ENCODE peak calls at places on chromosomes 3 and 15, in five cellular contexts. M, I, E, H and X are unnamed samples.

GRCh38 chr3:16143870-16144568 is 30.5 kb upstream of the GALNT15 start:
- DNase-seq in M (no peak), E (no peak), I (no peak), H (no peak), X (no peak)

GRCh38 chr15:80693682-80694623 is 1.2 kb upstream of the ABHD17C start:
- DNase-seq in E (no peak), I (no peak), H (no peak), M (no peak), X (no peak)

GRCh38 chr15:28895566-28895965 is 9.8 kb downstream of the APBA2 start:
- DNase-seq in I (no peak), M (no peak), E (no peak), H (no peak), X (no peak)

GRCh38 chr3:151538706-151539403 is 78.0 kb upstream of the IGSF10 start:
- DNase-seq in H (peak; percentile 38), I (no peak), E (peak; percentile 27), M (peak; percentile 35), X (no peak)

GRCh38 chr15:73564255-73564654 is 68.9 kb downstream of the NPTN start:
- DNase-seq in I (peak; percentile 80), E (peak; percentile 59), M (peak; percentile 59), H (peak; percentile 66), X (no peak)

GRCh38 chr15:90203922-90204321 is 2.8 kb downstream of the SEMA4B start:
- DNase-seq in H (no peak), E (no peak), I (peak; percentile 44), M (no peak), X (no peak)

GRCh38 chr3:8713901-8714759 is 19.5 kb upstream of the CAV3 start:
- DNase-seq in E (no peak), I (peak; percentile 16), M (no peak), H (no peak), X (no peak)

GRCh38 chr3:159978353-159978752 is 10.3 kb upstream of the IL12A start:
- DNase-seq in M (no peak), E (no peak), I (no peak), H (no peak), X (no peak)

GRCh38 chr3:177377166-177377565 is 179.9 kb upstream of the TBL1XR1 start:
- DNase-seq in E (no peak), M (no peak), I (no peak), H (no peak), X (no peak)

GRCh38 chr3:113769551-113769950 is 22.7 kb downstream of the ATP6V1A start:
- DNase-seq in I (peak; percentile 60), H (peak; percentile 42), M (peak; percentile 65), E (peak; percentile 55), X (no peak)

GRCh38 chr15:77419050-77419835 is 661 bp downstream of the PEAK1 start:
- DNase-seq in I (peak; percentile 58), E (peak; percentile 71), H (peak; percentile 18), M (peak; percentile 66), X (no peak)

GRCh38 chr3:66582721-66583141 is 81.9 kb upstream of the LRIG1 start:
- DNase-seq in I (no peak), M (no peak), H (peak; percentile 15), E (peak; percentile 44), X (peak; percentile 72)

GRCh38 chr3:122966045-122966444 is 61.5 kb downstream of the SEMA5B start:
- DNase-seq in I (no peak), H (no peak), E (no peak), M (no peak), X (no peak)

GRCh38 chr3:122967376-122968164 is 60.0 kb downstream of the SEMA5B start:
- DNase-seq in E (no peak), I (no peak), M (no peak), H (no peak), X (no peak)

GRCh38 chr3:122973893-122974615 is 53.5 kb downstream of the SEMA5B start:
- DNase-seq in H (no peak), E (peak; percentile 9), I (no peak), M (no peak), X (no peak)

GRCh38 chr3:122974764-122975162 is 52.8 kb downstream of the SEMA5B start:
- DNase-seq in H (peak; percentile 84), E (peak; percentile 65), I (peak; percentile 36), M (peak; percentile 79), X (no peak)

DNA sequence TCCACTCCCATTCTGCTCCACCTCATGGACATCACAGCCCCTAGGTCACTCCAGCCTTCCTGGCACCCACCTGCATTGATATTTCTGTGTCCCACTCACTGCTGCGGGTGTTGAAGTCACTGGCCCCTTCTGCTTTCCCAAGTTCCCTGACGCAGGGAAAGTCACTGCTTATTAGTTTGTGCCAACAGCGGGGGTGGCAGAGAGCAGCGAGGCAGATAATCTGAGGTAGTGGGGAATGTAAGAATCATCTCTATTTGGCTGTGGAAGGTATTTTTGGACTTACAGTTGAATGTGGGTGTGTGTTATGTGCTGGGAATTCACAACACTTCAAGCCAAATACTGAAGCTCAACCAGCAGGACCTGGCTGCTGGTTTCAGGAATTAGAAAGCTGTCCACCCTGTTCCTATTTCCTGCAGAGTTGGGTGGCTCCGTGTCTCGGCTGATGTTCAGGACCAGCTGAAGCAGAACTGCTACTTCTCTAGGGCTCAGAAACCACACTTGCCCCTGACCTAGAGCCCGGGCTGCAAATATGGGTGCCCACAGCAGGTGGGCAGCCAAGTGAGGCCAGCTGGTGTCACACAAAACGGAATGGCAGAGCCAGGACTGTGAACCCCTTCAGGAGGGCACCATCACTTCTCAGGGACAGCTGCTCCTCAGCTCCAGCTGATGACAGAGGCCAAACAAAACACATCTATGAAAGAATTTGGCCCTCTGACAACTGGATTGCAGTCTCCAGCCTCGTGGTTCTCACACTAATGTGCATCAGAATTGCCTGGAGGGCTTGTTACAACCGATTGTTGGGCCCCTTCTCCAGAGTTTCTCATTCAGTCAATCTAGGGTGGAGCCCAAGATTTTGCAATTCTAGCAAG is 57.7 kb downstream of the SEMA5B start:
- DNase-seq in E (peak; percentile 90), H (peak; percentile 66), M (peak; percentile 87), I (peak; percentile 54), X (peak; percentile 20)
- H3K4me3 ChIP-seq in E (no peak overlapping the region), H (no peak overlapping the region), M (no peak overlapping the region), I (no peak overlapping the region), X (no peak overlapping the region)

GRCh38 chr15:94293411-94294402 is 62.3 kb downstream of the MCTP2 start:
- DNase-seq in I (no peak), M (peak; percentile 16), E (peak; percentile 37), H (no peak), X (no peak)

GRCh38 chr15:94286581-94286980 is 55.2 kb downstream of the MCTP2 start:
- DNase-seq in I (no peak), M (no peak), H (no peak), E (no peak), X (no peak)

GRCh38 chr15:94282269-94283250 is 51.2 kb downstream of the MCTP2 start:
- DNase-seq in H (peak; percentile 83), I (peak; percentile 43), E (peak; percentile 31), M (peak; percentile 14), X (no peak)

GRCh38 chr15:94287794-94288246 is 56.5 kb downstream of the MCTP2 start:
- DNase-seq in E (no peak), I (no peak), M (no peak), H (no peak), X (no peak)
- H3K4me3 ChIP-seq in E (no peak overlapping the region), I (no peak overlapping the region), M (no peak overlapping the region), H (no peak overlapping the region), X (no peak overlapping the region)

DNA sequence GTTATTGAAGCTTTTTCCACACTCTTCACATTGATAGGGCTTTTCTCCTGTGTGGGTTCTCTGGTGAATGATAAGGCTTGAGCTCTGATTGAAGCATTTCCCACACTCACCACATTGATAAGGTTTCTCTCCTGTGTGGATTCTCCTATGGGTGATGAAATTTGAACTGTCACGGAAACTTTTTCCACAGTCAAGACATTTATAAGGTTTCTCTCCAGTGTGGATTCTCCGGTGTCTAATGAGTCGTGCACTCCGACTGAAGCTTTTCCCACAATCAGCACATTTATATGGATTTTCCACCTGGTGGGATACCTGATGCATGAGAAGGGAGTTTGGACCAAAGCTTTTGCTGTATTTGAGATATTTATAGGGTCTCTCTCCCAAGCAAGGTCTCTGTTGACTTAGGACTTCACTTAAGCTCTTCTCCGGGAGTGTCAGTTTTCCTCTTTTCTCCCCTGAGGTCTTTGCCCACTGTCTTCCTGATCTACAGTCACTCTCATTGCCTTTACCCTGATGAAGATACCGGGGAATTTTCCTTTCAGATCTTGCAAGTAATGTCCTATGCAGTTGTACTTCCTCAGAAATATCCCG is 9.4 kb downstream of the ZSCAN29 start:
- DNase-seq in H (no peak), I (peak; percentile 15), M (no peak), E (no peak), X (no peak)
- H3K4me3 ChIP-seq in H (no peak overlapping the region), I (no peak overlapping the region), M (no peak overlapping the region), E (no peak overlapping the region), X (no peak overlapping the region)

GRCh38 chr3:72347819-72348319 is 500.4 kb downstream of the SHQ1 start:
- DNase-seq in I (peak; percentile 72), M (peak; percentile 78), E (peak; percentile 92), H (peak; percentile 70), X (peak; percentile 88)
- H3K4me3 ChIP-seq in I (no peak overlapping the region), M (no peak overlapping the region), E (no peak overlapping the region), H (no peak overlapping the region), X (no peak overlapping the region)

GRCh38 chr3:186060222-186060621 is 48.7 kb downstream of the ETV5 start:
- DNase-seq in I (no peak), M (no peak), H (no peak), E (no peak), X (no peak)
- H3K4me3 ChIP-seq in I (no peak overlapping the region), M (no peak overlapping the region), H (no peak overlapping the region), E (no peak overlapping the region), X (no peak overlapping the region)

GRCh38 chr15:45162771-45163507 is 24.8 kb downstream of the SHF start:
- DNase-seq in I (peak; percentile 81), E (peak; percentile 61), H (peak; percentile 82), M (peak; percentile 84), X (peak; percentile 40)
- H3K4me3 ChIP-seq in I (no peak overlapping the region), E (no peak overlapping the region), H (no peak overlapping the region), M (no peak overlapping the region), X (no peak overlapping the region)

DNA sequence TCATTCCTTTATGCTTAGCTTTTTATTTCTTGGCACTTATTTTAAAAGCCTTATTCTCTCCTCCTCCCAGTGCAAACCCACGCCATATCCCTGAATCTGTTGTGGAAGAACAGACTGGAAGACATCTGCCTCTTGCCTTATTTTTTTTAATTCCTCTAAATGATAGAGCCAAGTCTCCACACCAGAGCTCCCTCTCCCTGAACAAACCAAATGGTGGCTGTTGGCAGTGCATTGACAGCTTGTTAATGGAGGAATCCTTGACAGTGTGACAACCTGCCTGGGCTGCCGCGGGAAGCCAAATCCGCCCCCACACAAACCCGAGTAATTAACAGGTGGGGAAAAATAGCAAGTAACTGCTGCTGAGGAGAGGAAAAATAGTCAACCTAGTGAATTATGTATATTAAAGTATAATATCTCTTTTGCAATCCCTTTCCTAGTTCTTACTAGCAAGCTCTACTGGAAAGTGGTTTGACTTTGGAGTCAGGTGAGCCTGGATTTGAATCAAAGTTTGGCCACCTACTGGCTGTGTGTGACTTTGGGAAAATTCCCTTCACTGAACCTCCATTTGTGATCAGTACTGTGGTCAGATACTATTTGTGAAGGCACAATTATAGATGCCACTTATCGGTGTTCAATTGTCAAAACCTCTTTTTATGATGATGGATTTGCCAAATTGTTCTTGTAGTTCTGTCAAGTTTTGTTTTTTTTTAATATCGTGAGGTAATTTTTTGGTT is 589.6 kb downstream of the PDCD6IP start:
- DNase-seq in M (no peak), H (no peak), I (no peak), E (no peak), X (no peak)
- H3K4me3 ChIP-seq in M (no peak overlapping the region), H (no peak overlapping the region), I (no peak overlapping the region), E (no peak overlapping the region), X (no peak overlapping the region)